ENCODE peak calls at places on chromosomes 4 and X, in eight cellular contexts. P is ovary; Y is naive thymus-derived CD4-positive, alpha-beta T cell; D is RPMI8226; V is NCI-H1436; B is NCI-H2081; X is stimulated activated CD8-positive, alpha-beta memory T cell treated with anti-CD3 and anti-CD28 coated beads, Interleukin-4, amount 100 ng/mL, for 4 hours; R is SK-N-SH. H is an unnamed sample.

GRCh38 chrX:31679861-31680260 is 608.0 kb upstream of the FTHL17 start:
- DNase-seq in V (no peak), B (peak; percentile 21), X (no peak), P (no peak), D (no peak), R (no peak), Y (no peak), H (no peak)

GRCh38 chr4:1577818-1578217 is 106.3 kb downstream of the FAM53A start:
- DNase-seq in R (no peak), P (no peak), V (no peak), X (no peak), Y (no peak), D (no peak), B (no peak), H (no peak)

GRCh38 chr4:100742045-100742444 is 224.2 kb upstream of the EMCN start:
- DNase-seq in R (peak; percentile 5), B (peak; percentile 16), X (no peak), Y (no peak), P (no peak), D (peak; percentile 5), V (no peak), H (no peak)

GRCh38 chr4:85474356-85474755 is 594 bp upstream of the ARHGAP24 start:
- DNase-seq in Y (no peak), R (no peak), P (no peak), V (no peak), B (no peak), D (no peak), X (no peak), H (no peak)

GRCh38 chrX:153779891-153780677 is 757 bp upstream of the SRPK3 start:
- DNase-seq in R (no peak), B (no peak), V (peak; percentile 12), Y (no peak), D (no peak), X (no peak), P (no peak), H (no peak)

GRCh38 chrX:63012574-63012973 is 338.6 kb downstream of the SPIN4 start:
- DNase-seq in V (no peak), X (no peak), Y (no peak), P (no peak), D (no peak), B (no peak), R (no peak), H (no peak)

GRCh38 chr4:89807441-89808140 is 29.4 kb downstream of the SNCA start:
- DNase-seq in Y (no peak), D (no peak), B (no peak), R (no peak), P (no peak), X (no peak), V (no peak), H (no peak)

GRCh38 chr4:154982187-154983047 is 201.3 kb downstream of the RBM46 start:
- DNase-seq in P (peak; percentile 67), Y (peak; percentile 24), B (peak; percentile 54), R (peak; percentile 58), D (peak; percentile 33), X (no peak), V (no peak), H (peak; percentile 85)

GRCh38 chrX:50941638-50942037 is 31.1 kb downstream of the BMP15 start:
- DNase-seq in Y (no peak), R (peak; percentile 1), P (no peak), X (no peak), V (no peak), B (no peak), D (no peak), H (no peak)

GRCh38 chr4:28536124-28536523 is 1675.5 kb downstream of the STIM2 start:
- DNase-seq in V (no peak), Y (no peak), P (no peak), D (no peak), X (no peak), R (no peak), B (no peak), H (no peak)

GRCh38 chrX:2262679-2263055 is 238.1 kb downstream of the DHRSX start:
- DNase-seq in D (no peak), X (no peak), P (no peak), B (no peak), V (no peak), Y (no peak), R (no peak), H (peak; percentile 64)

GRCh38 chrX:154040307-154040756 is 20.6 kb upstream of the IRAK1 start:
- DNase-seq in B (no peak), Y (no peak), D (no peak), P (no peak), V (no peak), X (no peak), R (no peak), H (no peak)

GRCh38 chr4:13403833-13404232 is 80.3 kb downstream of the RAB28 start:
- DNase-seq in R (no peak), D (no peak), P (no peak), B (no peak), V (no peak), X (no peak), Y (no peak), H (no peak)

H was measured in lower leg skin.